ENCODE peak calls at places on chromosomes 1 and 21, in ten cellular contexts. F, J, O, U, S, E, Q, B, D and X are unnamed samples.

GRCh38 chr1:202807926-202808757 is at the start of gene KDM5B:
- DNase-seq in S (peak), O (peak), Q (peak), E (peak), B (peak), D (peak), F (peak), U (peak), J (peak), X (peak)

GRCh38 chr21:43717166-43717853 is 1.6 kb upstream of the PDXK start:
- DNase-seq in Q (no peak), E (no peak), S (no peak), D (no peak), F (no peak), J (peak), U (no peak), O (no peak), B (no peak), X (no peak)

GRCh38 chr1:168287237-168287664 is 6.6 kb downstream of the TBX19 start:
- DNase-seq in Q (no peak), U (no peak), S (peak), J (no peak), B (no peak), O (no peak), E (no peak), D (no peak), F (no peak), X (no peak)

GRCh38 chr1:74498901-74499300 is 13.5 kb downstream of the LRRC53 start:
- DNase-seq in J (no peak), D (no peak), Q (no peak), U (no peak), O (no peak), B (no peak), S (no peak), E (no peak), F (no peak), X (no peak)

GRCh38 chr1:211335507-211336157 is 9.0 kb downstream of the TRAF5 start:
- DNase-seq in Q (peak), S (no peak), F (no peak), E (peak), U (no peak), J (no peak), D (no peak), B (no peak), O (no peak), X (no peak)

GRCh38 chr1:248837045-248837793 is 805 bp upstream of the ZNF672 start:
- DNase-seq in Q (no peak), E (no peak), S (no peak), F (no peak), U (no peak), B (no peak), J (no peak), D (no peak), O (no peak), X (no peak)

GRCh38 chr1:208002672-208003071 is 91.7 kb upstream of the CD34 start:
- DNase-seq in U (no peak), F (no peak), O (no peak), B (no peak), D (no peak), J (no peak), Q (no peak), E (no peak), S (no peak), X (no peak)

GRCh38 chr21:34129971-34130597 is 56.7 kb downstream of the MRPS6 start:
- DNase-seq in B (no peak), F (peak), J (no peak), U (no peak), O (no peak), Q (no peak), D (no peak), E (no peak), S (no peak), X (no peak)

GRCh38 chr1:228755800-228756199 is 20.5 kb downstream of the RHOU start:
- DNase-seq in E (no peak), B (no peak), D (no peak), Q (no peak), S (no peak), J (no peak), U (no peak), O (no peak), F (no peak), X (no peak)

GRCh38 chr1:163172596-163172995 is 30.1 kb downstream of the RGS5 start:
- DNase-seq in E (no peak), S (no peak), F (no peak), J (no peak), D (no peak), Q (no peak), B (no peak), U (no peak), O (no peak), X (no peak)

GRCh38 chr1:168636642-168637111 is 60.3 kb downstream of the XCL1 start:
- DNase-seq in U (no peak), D (peak), F (no peak), E (no peak), B (no peak), Q (no peak), J (no peak), O (no peak), S (peak), X (no peak)

GRCh38 chr1:102891868-102892625 is 216.3 kb downstream of the COL11A1 start:
- DNase-seq in F (no peak), J (no peak), U (no peak), D (no peak), O (no peak), B (no peak), E (no peak), Q (no peak), S (peak), X (no peak)

GRCh38 chr21:46214478-46215340 is 13.9 kb downstream of the LSS start:
- DNase-seq in B (no peak), F (no peak), Q (no peak), E (no peak), D (no peak), S (no peak), U (no peak), O (no peak), J (no peak), X (no peak)

GRCh38 chr21:42672699-42673458 is 19.5 kb downstream of the PDE9A start:
- DNase-seq in Q (no peak), J (no peak), E (no peak), O (no peak), B (no peak), S (no peak), D (no peak), U (no peak), F (no peak), X (no peak)

GRCh38 chr1:220483700-220484099 is 44.2 kb upstream of the MARK1 start:
- DNase-seq in F (no peak), Q (no peak), S (peak), B (no peak), E (no peak), D (no peak), O (no peak), U (no peak), J (no peak), X (no peak)

GRCh38 chr1:67674260-67675011 is 10.6 kb upstream of the GADD45A start:
- DNase-seq in J (peak), S (no peak), U (peak), B (peak), D (no peak), O (peak), Q (no peak), F (peak), E (no peak), X (no peak)

GRCh38 chr1:43540653-43541071 is 10.0 kb downstream of the PTPRF start:
- DNase-seq in Q (no peak), E (no peak), S (no peak), B (no peak), J (peak), D (peak), O (no peak), F (peak), U (no peak), X (no peak)

GRCh38 chr21:44836666-44837471 is 19.0 kb upstream of the SUMO3 start:
- DNase-seq in Q (no peak), F (peak), J (no peak), B (no peak), S (peak), D (peak), U (no peak), O (no peak), E (no peak), X (peak)

GRCh38 chr1:10253755-10254154 is 43.4 kb downstream of the KIF1B start:
- DNase-seq in O (no peak), F (no peak), U (no peak), E (no peak), D (no peak), Q (no peak), B (no peak), S (peak), J (no peak), X (no peak)

GRCh38 chr1:20112279-20113000 is 6.9 kb downstream of the PLA2G2D start:
- DNase-seq in Q (no peak), E (no peak), D (no peak), B (no peak), J (no peak), O (no peak), F (no peak), S (no peak), U (no peak), X (no peak)

GRCh38 chr1:107529511-107530149 is 388.8 kb downstream of the NTNG1 start:
- DNase-seq in E (peak), U (no peak), F (peak), B (no peak), D (peak), J (no peak), O (no peak), S (peak), Q (peak), X (no peak)